ENCODE peak calls at places on chromosomes 3 and 15, in nine cellular contexts. N, C, A, E, T, O, Q, L and V are unnamed samples.

GRCh38 chr3:64685800-64686445 is 1.9 kb downstream of the ADAMTS9 start:
- DNase-seq in N (peak), C (no peak), A (peak), E (no peak), T (peak), O (peak), Q (peak), L (peak), V (no peak)

GRCh38 chr3:168693870-168694269 is 598.1 kb upstream of the GOLIM4 start:
- DNase-seq in N (no peak), C (no peak), A (no peak), E (no peak), T (no peak), O (no peak), Q (no peak), L (no peak), V (no peak)

GRCh38 chr15:57510647-57511046 is 81.1 kb upstream of the MYZAP start:
- DNase-seq in N (no peak), C (no peak), A (peak), E (no peak), T (peak), O (no peak), Q (peak), L (no peak), V (no peak)

GRCh38 chr3:194306109-194306686 is 44.9 kb downstream of the CPN2 start:
- DNase-seq in N (no peak), C (peak), A (no peak), E (peak), T (no peak), O (no peak), Q (no peak), L (no peak), V (no peak)

GRCh38 chr15:63322541-63322940 is 45.1 kb downstream of the APH1B start:
- DNase-seq in N (no peak), C (no peak), A (no peak), E (no peak), T (peak), O (no peak), Q (peak), L (no peak), V (no peak)

GRCh38 chr3:154062513-154062912 is 58.7 kb upstream of the ARHGEF26 start:
- DNase-seq in N (no peak), C (no peak), A (no peak), E (no peak), T (peak), O (no peak), Q (no peak), L (no peak), V (no peak)

GRCh38 chr3:148796799-148797198 is 30.8 kb upstream of the CPB1 start:
- DNase-seq in N (no peak), C (no peak), A (no peak), E (no peak), T (no peak), O (no peak), Q (no peak), L (no peak), V (no peak)

GRCh38 chr3:11495948-11496557 is 147.7 kb downstream of the VGLL4 start:
- DNase-seq in N (no peak), C (no peak), A (peak), E (no peak), T (peak), O (no peak), Q (no peak), L (no peak), V (no peak)

GRCh38 chr3:190594171-190594570 is 80.3 kb downstream of the IL1RAP start:
- DNase-seq in N (no peak), C (no peak), A (no peak), E (no peak), T (no peak), O (no peak), Q (no peak), L (no peak), V (no peak)

GRCh38 chr3:11335056-11335608 is 62.9 kb downstream of the ATG7 start:
- DNase-seq in N (no peak), C (peak), A (peak), E (no peak), T (peak), O (peak), Q (no peak), L (peak), V (no peak)

GRCh38 chr15:87871130-87871737 is 385.3 kb downstream of the NTRK3 start:
- DNase-seq in N (no peak), C (no peak), A (peak), E (no peak), T (no peak), O (peak), Q (no peak), L (no peak), V (no peak)

GRCh38 chr15:87753539-87753938 is 503.0 kb downstream of the NTRK3 start:
- DNase-seq in N (no peak), C (no peak), A (no peak), E (no peak), T (peak), O (no peak), Q (no peak), L (no peak), V (no peak)

GRCh38 chr3:130533247-130533646 is 16.3 kb downstream of the COL6A6 start:
- DNase-seq in N (no peak), C (no peak), A (no peak), E (no peak), T (no peak), O (no peak), Q (no peak), L (no peak), V (no peak)

GRCh38 chr3:157532529-157533297 is 29.5 kb upstream of the VEPH1 start:
- DNase-seq in N (no peak), C (peak), A (peak), E (no peak), T (peak), O (peak), Q (no peak), L (peak), V (no peak)

GRCh38 chr15:99059010-99059981 is 45.6 kb upstream of the SYNM start:
- DNase-seq in N (no peak), C (peak), A (peak), E (no peak), T (peak), O (peak), Q (peak), L (peak), V (peak)

GRCh38 chr15:41096178-41096577 is 19.9 kb downstream of the INO80 start:
- DNase-seq in N (no peak), C (no peak), A (no peak), E (no peak), T (no peak), O (no peak), Q (no peak), L (no peak), V (no peak)

GRCh38 chr15:68717952-68718351 is 102.7 kb downstream of the ANP32A start:
- DNase-seq in N (no peak), C (no peak), A (no peak), E (no peak), T (no peak), O (no peak), Q (no peak), L (no peak), V (no peak)

GRCh38 chr3:121467085-121467484 is 78.7 kb downstream of the POLQ start:
- DNase-seq in N (no peak), C (no peak), A (no peak), E (no peak), T (no peak), O (no peak), Q (no peak), L (no peak), V (no peak)

GRCh38 chr3:173732237-173732636 is 334.7 kb downstream of the NLGN1 start:
- DNase-seq in N (no peak), C (no peak), A (peak), E (no peak), T (no peak), O (peak), Q (no peak), L (no peak), V (no peak)

GRCh38 chr3:98013428-98014349 is 21.4 kb downstream of the GABRR3 start:
- DNase-seq in N (no peak), C (no peak), A (no peak), E (no peak), T (no peak), O (peak), Q (no peak), L (peak), V (no peak)

GRCh38 chr3:143601738-143602480 is 246.4 kb downstream of the SLC9A9 start:
- DNase-seq in N (no peak), C (no peak), A (peak), E (no peak), T (peak), O (no peak), Q (peak), L (no peak), V (no peak)

GRCh38 chr15:35674873-35675781 is 129.2 kb upstream of the DPH6 start:
- DNase-seq in N (no peak), C (no peak), A (peak), E (no peak), T (no peak), O (peak), Q (no peak), L (no peak), V (no peak)

GRCh38 chr15:56254270-56254669 is 10.6 kb upstream of the RFX7 start:
- DNase-seq in N (no peak), C (no peak), A (no peak), E (no peak), T (no peak), O (no peak), Q (no peak), L (no peak), V (no peak)

GRCh38 chr15:38530113-38530512 is 34.5 kb downstream of the RASGRP1 start:
- DNase-seq in N (no peak), C (no peak), A (no peak), E (no peak), T (no peak), O (no peak), Q (no peak), L (no peak), V (no peak)

GRCh38 chr3:161104561-161105551 is at the start of gene B3GALNT1:
- DNase-seq in N (peak), C (peak), A (peak), E (no peak), T (peak), O (no peak), Q (peak), L (no peak), V (no peak)

GRCh38 chr3:190012314-190012782 is 108.3 kb downstream of the P3H2 start:
- DNase-seq in N (no peak), C (no peak), A (peak), E (no peak), T (peak), O (peak), Q (no peak), L (peak), V (no peak)

GRCh38 chr15:73127302-73127936 is 75.2 kb downstream of the NEO1 start:
- DNase-seq in N (no peak), C (peak), A (peak), E (no peak), T (peak), O (no peak), Q (no peak), L (no peak), V (peak)

GRCh38 chr3:42699511-42699971 is 3.1 kb downstream of the HHATL start:
- DNase-seq in N (no peak), C (no peak), A (no peak), E (no peak), T (no peak), O (no peak), Q (no peak), L (no peak), V (no peak)

GRCh38 chr15:39454189-39454986 is 126.5 kb upstream of the THBS1 start:
- DNase-seq in N (no peak), C (no peak), A (no peak), E (no peak), T (no peak), O (no peak), Q (no peak), L (no peak), V (no peak)

GRCh38 chr15:48177383-48177874 is 666 bp downstream of the MYEF2 start:
- DNase-seq in N (no peak), C (no peak), A (peak), E (no peak), T (peak), O (peak), Q (no peak), L (no peak), V (no peak)